ENCODE peak calls at places on chromosomes 2 and 18, in seven cellular contexts. One of them, this sample, is unnamed.
A peak's percentile ranks its signal among the peaks of the same experiment; 100 is the strongest.

GRCh38 chr2:63755216-63755615 is 86.5 kb upstream of the UGP2 start:
- DNase-seq in WERI-Rb-1: no peak
- DNase-seq in CD4-positive, alpha-beta T cell: no peak
- DNase-seq in fibroblast of lung: peak; percentile 30
- DNase-seq in brain microvascular endothelial cell: no peak
- DNase-seq in PC-9: no peak
- DNase-seq in body of pancreas: no peak
- DNase-seq in this sample: no peak

GRCh38 chr2:84958135-84959044 is 12.6 kb upstream of the KCMF1 start:
- DNase-seq in fibroblast of lung: peak; percentile 85
- DNase-seq in body of pancreas: peak; percentile 87
- DNase-seq in brain microvascular endothelial cell: peak; percentile 71
- DNase-seq in CD4-positive, alpha-beta T cell: no peak
- DNase-seq in WERI-Rb-1: no peak
- DNase-seq in PC-9: peak; percentile 88
- DNase-seq in this sample: no peak

GRCh38 chr18:42086288-42086687 is 131.3 kb downstream of the PIK3C3 start:
- DNase-seq in fibroblast of lung: peak; percentile 5
- DNase-seq in CD4-positive, alpha-beta T cell: no peak
- DNase-seq in WERI-Rb-1: no peak
- DNase-seq in body of pancreas: no peak
- DNase-seq in PC-9: peak; percentile 25
- DNase-seq in brain microvascular endothelial cell: peak; percentile 75
- DNase-seq in this sample: no peak

GRCh38 chr2:126527836-126528490 is 128.0 kb upstream of the GYPC start:
- DNase-seq in PC-9: peak; percentile 29
- DNase-seq in CD4-positive, alpha-beta T cell: peak; percentile 56
- DNase-seq in body of pancreas: peak; percentile 60
- DNase-seq in brain microvascular endothelial cell: peak; percentile 58
- DNase-seq in WERI-Rb-1: peak; percentile 68
- DNase-seq in fibroblast of lung: peak; percentile 56
- DNase-seq in this sample: peak; percentile 70

GRCh38 chr2:166057363-166058169 is 70.3 kb downstream of the SCN1A start:
- DNase-seq in fibroblast of lung: peak; percentile 59
- DNase-seq in PC-9: no peak
- DNase-seq in brain microvascular endothelial cell: no peak
- DNase-seq in CD4-positive, alpha-beta T cell: no peak
- DNase-seq in WERI-Rb-1: no peak
- DNase-seq in body of pancreas: no peak
- DNase-seq in this sample: no peak

GRCh38 chr2:57981369-57981768 is 65.2 kb upstream of the VRK2 start:
- DNase-seq in brain microvascular endothelial cell: peak; percentile 63
- DNase-seq in CD4-positive, alpha-beta T cell: no peak
- DNase-seq in body of pancreas: no peak
- DNase-seq in WERI-Rb-1: no peak
- DNase-seq in PC-9: no peak
- DNase-seq in fibroblast of lung: peak; percentile 59
- DNase-seq in this sample: no peak

GRCh38 chr18:59067873-59068272 is 71.8 kb upstream of the SEC11C start:
- DNase-seq in body of pancreas: peak; percentile 34
- DNase-seq in WERI-Rb-1: peak; percentile 56
- DNase-seq in fibroblast of lung: no peak
- DNase-seq in brain microvascular endothelial cell: peak; percentile 12
- DNase-seq in PC-9: no peak
- DNase-seq in CD4-positive, alpha-beta T cell: no peak
- DNase-seq in this sample: no peak

GRCh38 chr18:60978338-60978737 is 354.9 kb upstream of the CDH20 start:
- DNase-seq in PC-9: peak; percentile 1
- DNase-seq in WERI-Rb-1: no peak
- DNase-seq in body of pancreas: no peak
- DNase-seq in CD4-positive, alpha-beta T cell: no peak
- DNase-seq in fibroblast of lung: peak; percentile 88
- DNase-seq in brain microvascular endothelial cell: peak; percentile 81
- DNase-seq in this sample: no peak

GRCh38 chr2:180682871-180683270 is 297.5 kb upstream of the UBE2E3 start:
- DNase-seq in body of pancreas: no peak
- DNase-seq in PC-9: no peak
- DNase-seq in brain microvascular endothelial cell: no peak
- DNase-seq in WERI-Rb-1: no peak
- DNase-seq in fibroblast of lung: no peak
- DNase-seq in CD4-positive, alpha-beta T cell: no peak
- DNase-seq in this sample: no peak

GRCh38 chr2:16218651-16219050 is 278.3 kb downstream of the MYCN start:
- DNase-seq in brain microvascular endothelial cell: no peak
- DNase-seq in CD4-positive, alpha-beta T cell: no peak
- DNase-seq in PC-9: no peak
- DNase-seq in body of pancreas: no peak
- DNase-seq in WERI-Rb-1: peak; percentile 78
- DNase-seq in fibroblast of lung: no peak
- DNase-seq in this sample: no peak

GRCh38 chr18:79570266-79571201 is 109.1 kb upstream of the CTDP1 start:
- DNase-seq in body of pancreas: no peak
- DNase-seq in fibroblast of lung: peak; percentile 69
- DNase-seq in WERI-Rb-1: peak; percentile 5
- DNase-seq in PC-9: no peak
- DNase-seq in CD4-positive, alpha-beta T cell: no peak
- DNase-seq in brain microvascular endothelial cell: peak; percentile 76
- DNase-seq in this sample: no peak

GRCh38 chr2:238700506-238701050 is 147.3 kb upstream of the TWIST2 start:
- DNase-seq in CD4-positive, alpha-beta T cell: no peak
- DNase-seq in WERI-Rb-1: no peak
- DNase-seq in body of pancreas: no peak
- DNase-seq in fibroblast of lung: no peak
- DNase-seq in PC-9: no peak
- DNase-seq in brain microvascular endothelial cell: no peak
- DNase-seq in this sample: no peak
- H3K27ac ChIP-seq in CD4-positive, alpha-beta T cell: no peak overlapping the region
- H3K27ac ChIP-seq in WERI-Rb-1: no peak overlapping the region
- H3K27ac ChIP-seq in body of pancreas: no peak overlapping the region
- H3K27ac ChIP-seq in fibroblast of lung: no peak overlapping the region
- H3K27ac ChIP-seq in PC-9: no peak overlapping the region
- H3K27ac ChIP-seq in brain microvascular endothelial cell: no peak overlapping the region
- H3K27ac ChIP-seq in this sample: no peak overlapping the region

DNA sequence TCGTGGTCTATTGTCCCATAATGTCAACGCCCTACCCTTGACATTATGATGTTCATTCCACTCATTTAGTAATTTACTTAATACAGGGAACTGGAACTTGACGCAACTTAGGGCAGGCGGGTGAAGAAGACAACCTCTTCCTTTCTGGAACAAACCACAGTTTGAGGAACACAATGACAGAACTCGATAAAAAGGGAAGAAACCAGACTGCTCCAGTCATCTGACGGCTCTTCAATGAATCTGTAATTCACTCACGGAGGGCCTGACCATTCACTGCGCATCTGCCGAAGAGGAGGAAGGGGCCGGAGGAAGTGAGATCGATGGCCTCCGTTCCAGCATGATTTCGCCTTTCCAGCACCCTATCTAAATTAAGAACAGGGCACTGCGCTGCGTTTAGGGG is 83.2 kb downstream of the BCL2 start:
- DNase-seq in brain microvascular endothelial cell: no peak
- DNase-seq in fibroblast of lung: no peak
- DNase-seq in CD4-positive, alpha-beta T cell: no peak
- DNase-seq in WERI-Rb-1: no peak
- DNase-seq in PC-9: no peak
- DNase-seq in body of pancreas: no peak
- DNase-seq in this sample: no peak
- H3K27ac ChIP-seq in brain microvascular endothelial cell: no peak overlapping the region
- H3K27ac ChIP-seq in fibroblast of lung: no peak overlapping the region
- H3K27ac ChIP-seq in CD4-positive, alpha-beta T cell: no peak overlapping the region
- H3K27ac ChIP-seq in WERI-Rb-1: no peak overlapping the region
- H3K27ac ChIP-seq in PC-9: no peak overlapping the region
- H3K27ac ChIP-seq in body of pancreas: peak overlapping the region; percentile 69
- H3K27ac ChIP-seq in this sample: peak overlapping the region; percentile 85

GRCh38 chr2:40421643-40422297 is 30.1 kb downstream of the SLC8A1 start:
- DNase-seq in body of pancreas: no peak
- DNase-seq in fibroblast of lung: peak; percentile 56
- DNase-seq in PC-9: no peak
- DNase-seq in brain microvascular endothelial cell: no peak
- DNase-seq in CD4-positive, alpha-beta T cell: no peak
- DNase-seq in WERI-Rb-1: no peak
- DNase-seq in this sample: no peak

GRCh38 chr2:40420478-40420877 is 31.4 kb downstream of the SLC8A1 start:
- DNase-seq in PC-9: no peak
- DNase-seq in body of pancreas: no peak
- DNase-seq in WERI-Rb-1: no peak
- DNase-seq in CD4-positive, alpha-beta T cell: no peak
- DNase-seq in brain microvascular endothelial cell: no peak
- DNase-seq in fibroblast of lung: no peak
- DNase-seq in this sample: no peak

GRCh38 chr2:40416486-40416885 is 35.4 kb downstream of the SLC8A1 start:
- DNase-seq in brain microvascular endothelial cell: no peak
- DNase-seq in fibroblast of lung: no peak
- DNase-seq in PC-9: peak; percentile 35
- DNase-seq in WERI-Rb-1: no peak
- DNase-seq in CD4-positive, alpha-beta T cell: no peak
- DNase-seq in body of pancreas: no peak
- DNase-seq in this sample: no peak

GRCh38 chr2:40415391-40415790 is 36.5 kb downstream of the SLC8A1 start:
- DNase-seq in brain microvascular endothelial cell: no peak
- DNase-seq in WERI-Rb-1: no peak
- DNase-seq in PC-9: no peak
- DNase-seq in CD4-positive, alpha-beta T cell: no peak
- DNase-seq in body of pancreas: no peak
- DNase-seq in fibroblast of lung: no peak
- DNase-seq in this sample: no peak

GRCh38 chr2:40418614-40419013 is 33.3 kb downstream of the SLC8A1 start:
- DNase-seq in WERI-Rb-1: peak; percentile 27
- DNase-seq in CD4-positive, alpha-beta T cell: no peak
- DNase-seq in PC-9: no peak
- DNase-seq in brain microvascular endothelial cell: no peak
- DNase-seq in fibroblast of lung: no peak
- DNase-seq in body of pancreas: no peak
- DNase-seq in this sample: no peak
- H3K27ac ChIP-seq in WERI-Rb-1: no peak overlapping the region
- H3K27ac ChIP-seq in CD4-positive, alpha-beta T cell: no peak overlapping the region
- H3K27ac ChIP-seq in PC-9: no peak overlapping the region
- H3K27ac ChIP-seq in brain microvascular endothelial cell: no peak overlapping the region
- H3K27ac ChIP-seq in fibroblast of lung: no peak overlapping the region
- H3K27ac ChIP-seq in body of pancreas: no peak overlapping the region
- H3K27ac ChIP-seq in this sample: no peak overlapping the region

DNA sequence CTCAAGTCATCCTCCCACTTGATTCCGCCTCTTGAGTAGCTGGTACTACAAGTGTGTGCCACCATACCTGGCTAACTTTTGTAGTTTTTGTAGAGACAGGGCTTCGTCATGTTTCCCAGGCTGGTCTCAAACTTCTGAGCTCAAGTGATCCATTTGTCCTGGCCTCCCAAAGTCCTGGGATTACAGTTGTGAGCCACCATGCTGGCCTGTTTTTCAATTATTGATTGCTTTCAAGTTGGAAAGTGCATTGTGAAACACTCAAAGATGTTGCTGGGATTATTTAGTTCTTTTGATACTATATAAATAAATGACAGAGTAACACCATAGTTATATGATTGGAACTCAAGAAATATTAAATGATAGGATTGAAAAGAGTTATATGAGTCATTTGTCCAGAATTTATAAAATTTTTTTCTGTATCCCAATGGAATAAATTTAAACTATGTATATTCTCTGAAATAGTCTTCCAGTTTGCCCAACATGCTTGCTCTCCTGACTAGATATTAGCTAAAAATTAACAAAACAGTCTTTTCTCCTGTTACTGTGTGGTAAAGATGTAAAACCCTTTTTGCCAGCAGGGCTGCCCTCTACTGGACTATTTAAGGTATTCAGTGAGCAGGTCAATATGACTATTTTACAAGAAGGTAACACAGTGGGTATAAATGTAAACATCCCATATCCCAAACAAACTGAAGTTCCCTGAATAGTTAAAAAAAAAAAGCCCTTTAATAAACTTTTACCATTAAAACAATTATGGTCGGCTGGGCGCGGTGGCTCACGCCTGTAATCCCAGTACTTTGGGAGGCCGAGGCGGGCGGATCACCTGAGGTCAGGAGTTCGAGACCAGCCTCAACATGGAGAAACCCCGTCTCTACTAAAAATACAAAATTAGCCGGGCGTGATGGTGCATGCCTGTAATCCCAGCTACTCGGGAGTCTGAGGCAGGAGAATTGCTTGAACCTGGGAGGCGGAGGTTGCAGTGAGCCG is 42.7 kb downstream of the ACSL3 start:
- DNase-seq in brain microvascular endothelial cell: peak; percentile 66
- DNase-seq in WERI-Rb-1: peak; percentile 25
- DNase-seq in PC-9: peak; percentile 48
- DNase-seq in CD4-positive, alpha-beta T cell: no peak
- DNase-seq in fibroblast of lung: peak; percentile 81
- DNase-seq in body of pancreas: peak; percentile 48
- DNase-seq in this sample: no peak
- H3K27ac ChIP-seq in brain microvascular endothelial cell: peak overlapping the region; percentile 85
- H3K27ac ChIP-seq in WERI-Rb-1: no peak overlapping the region
- H3K27ac ChIP-seq in PC-9: peak overlapping the region; percentile 7
- H3K27ac ChIP-seq in CD4-positive, alpha-beta T cell: no peak overlapping the region
- H3K27ac ChIP-seq in fibroblast of lung: peak overlapping the region; percentile 56
- H3K27ac ChIP-seq in body of pancreas: no peak overlapping the region
- H3K27ac ChIP-seq in this sample: peak overlapping the region; percentile 33

DNA sequence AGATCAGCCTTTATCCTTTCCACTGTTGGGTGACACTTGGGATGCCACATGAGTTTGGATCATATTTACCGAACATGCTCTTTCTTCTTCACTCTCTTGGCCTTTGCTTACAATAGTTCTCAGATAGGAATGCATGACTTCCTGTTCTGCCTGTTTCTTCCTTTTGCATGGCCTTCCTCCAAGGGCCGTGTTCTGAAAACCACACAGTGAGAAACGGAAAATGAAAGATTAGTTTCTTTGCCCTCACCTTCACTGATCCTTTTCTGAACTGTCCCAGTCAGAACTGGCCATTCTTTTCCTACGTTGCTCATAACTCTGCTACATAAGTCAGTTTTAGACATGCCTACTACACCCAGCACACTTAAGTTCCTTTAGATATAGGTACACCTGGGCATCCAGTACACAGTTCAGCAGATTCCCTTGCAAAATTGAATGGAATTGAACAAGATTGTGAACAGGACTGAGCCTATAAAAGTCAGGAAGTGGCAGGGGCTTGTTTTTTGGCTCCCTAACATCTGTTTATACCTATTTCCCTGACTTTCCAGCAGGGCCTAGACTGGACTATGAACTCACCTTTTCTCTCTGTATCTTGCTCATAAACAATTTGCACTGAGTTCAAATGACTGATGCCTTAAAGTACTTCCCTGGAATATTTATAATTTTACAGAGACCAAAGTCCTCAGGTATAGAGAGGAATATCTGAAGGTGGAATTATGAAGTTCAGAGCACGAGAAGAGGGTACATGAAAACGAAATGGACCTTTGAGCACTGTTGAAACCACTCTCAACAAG is 186.4 kb upstream of the ST6GAL2 start:
- DNase-seq in WERI-Rb-1: no peak
- DNase-seq in PC-9: no peak
- DNase-seq in CD4-positive, alpha-beta T cell: no peak
- DNase-seq in brain microvascular endothelial cell: peak; percentile 33
- DNase-seq in body of pancreas: no peak
- DNase-seq in fibroblast of lung: no peak
- DNase-seq in this sample: no peak
- H3K27ac ChIP-seq in WERI-Rb-1: no peak overlapping the region
- H3K27ac ChIP-seq in PC-9: no peak overlapping the region
- H3K27ac ChIP-seq in CD4-positive, alpha-beta T cell: no peak overlapping the region
- H3K27ac ChIP-seq in brain microvascular endothelial cell: no peak overlapping the region
- H3K27ac ChIP-seq in body of pancreas: no peak overlapping the region
- H3K27ac ChIP-seq in fibroblast of lung: no peak overlapping the region
- H3K27ac ChIP-seq in this sample: no peak overlapping the region

GRCh38 chr2:191206613-191207471 is 38.4 kb upstream of the MYO1B start:
- DNase-seq in CD4-positive, alpha-beta T cell: no peak
- DNase-seq in PC-9: no peak
- DNase-seq in WERI-Rb-1: no peak
- DNase-seq in brain microvascular endothelial cell: no peak
- DNase-seq in fibroblast of lung: no peak
- DNase-seq in body of pancreas: no peak
- DNase-seq in this sample: no peak
- H3K27ac ChIP-seq in CD4-positive, alpha-beta T cell: no peak overlapping the region
- H3K27ac ChIP-seq in PC-9: no peak overlapping the region
- H3K27ac ChIP-seq in WERI-Rb-1: no peak overlapping the region
- H3K27ac ChIP-seq in brain microvascular endothelial cell: no peak overlapping the region
- H3K27ac ChIP-seq in fibroblast of lung: no peak overlapping the region
- H3K27ac ChIP-seq in body of pancreas: no peak overlapping the region
- H3K27ac ChIP-seq in this sample: no peak overlapping the region

GRCh38 chr2:60883896-60884295 is 2.5 kb downstream of the REL start:
- DNase-seq in CD4-positive, alpha-beta T cell: no peak
- DNase-seq in PC-9: no peak
- DNase-seq in WERI-Rb-1: no peak
- DNase-seq in body of pancreas: no peak
- DNase-seq in brain microvascular endothelial cell: no peak
- DNase-seq in fibroblast of lung: no peak
- DNase-seq in this sample: no peak
- H3K27ac ChIP-seq in CD4-positive, alpha-beta T cell: no peak overlapping the region
- H3K27ac ChIP-seq in PC-9: peak overlapping the region; percentile 83
- H3K27ac ChIP-seq in WERI-Rb-1: no peak overlapping the region
- H3K27ac ChIP-seq in body of pancreas: peak overlapping the region; percentile 99
- H3K27ac ChIP-seq in brain microvascular endothelial cell: no peak overlapping the region
- H3K27ac ChIP-seq in fibroblast of lung: no peak overlapping the region
- H3K27ac ChIP-seq in this sample: peak overlapping the region; percentile 94